ENCODE peak calls at places on chromosomes 13 and 19, in eight cellular contexts. V is T-cell; K is activated CD8-positive, alpha-beta memory T cell treated with anti-CD3 and anti-CD28 coated beads, Interleukin-2, amount 50 U/mL, for 48 hours; T is ACHN; N is kidney tubule cell; R is H1; Y is stimulated activated CD8-positive, alpha-beta memory T cell treated with anti-CD3 and anti-CD28 coated beads, Interleukin-7, amount 100 ng/mL, for 4 hours; H is cardiac fibroblast. F is an unnamed sample.

GRCh38 chr13:110331362-110331761 is 24.3 kb downstream of the COL4A2 start:
- DNase-seq in Y (no peak), T (no peak), N (peak), K (no peak), H (no peak), R (no peak), V (no peak), F (no peak)

GRCh38 chr13:21683034-21683733 is 12.3 kb downstream of the FGF9 start:
- DNase-seq in R (no peak), Y (no peak), T (peak), N (peak), V (no peak), H (peak), K (no peak), F (no peak)

GRCh38 chr19:18967358-18968146 is 26.5 kb upstream of the HOMER3 start:
- DNase-seq in H (peak), N (peak), K (no peak), V (no peak), Y (no peak), R (no peak), T (peak), F (peak)

GRCh38 chr13:22980936-22981335 is 199.8 kb upstream of the SGCG start:
- DNase-seq in K (no peak), H (no peak), N (no peak), R (no peak), Y (no peak), T (no peak), V (no peak), F (no peak)

GRCh38 chr19:3721131-3721899 is 13.1 kb downstream of the TJP3 start:
- DNase-seq in H (peak), Y (peak), N (peak), R (peak), K (peak), V (peak), T (peak), F (peak)

GRCh38 chr19:51887522-51888498 is at the start of gene ZNF577:
- DNase-seq in V (peak), H (peak), K (peak), R (peak), T (no peak), Y (peak), N (peak), F (peak)

GRCh38 chr19:50649433-50650391 is at the start of gene C19orf81:
- DNase-seq in V (no peak), N (no peak), T (peak), H (peak), K (no peak), R (peak), Y (no peak), F (no peak)

GRCh38 chr13:98730441-98730840 is 22.0 kb downstream of the SLC15A1 start:
- DNase-seq in T (no peak), R (no peak), K (no peak), Y (no peak), H (no peak), N (no peak), V (no peak), F (no peak)

GRCh38 chr13:20565120-20565736 is 1.7 kb upstream of the IFT88 start:
- DNase-seq in T (no peak), N (peak), V (no peak), Y (no peak), K (no peak), R (no peak), H (no peak), F (no peak)

GRCh38 chr19:2613507-2614295 is 88.8 kb downstream of the GNG7 start:
- DNase-seq in R (peak), H (peak), V (peak), T (peak), Y (peak), N (peak), K (peak), F (peak)

GRCh38 chr13:28464861-28465260 is 30.1 kb downstream of the FLT1 start:
- DNase-seq in R (no peak), V (no peak), N (no peak), Y (no peak), T (no peak), K (no peak), H (no peak), F (no peak)